ENCODE peak calls at places on chromosomes 3 and 15, in five cellular contexts. N is mammary epithelial cell; Y is ovary; G is breast epithelium; H is CD8-positive, alpha-beta memory T cell. Z is an unnamed sample.

GRCh38 chr15:64981812-64982431 is 7.8 kb downstream of the SPG21 start:
- DNase-seq in N (no peak), Y (no peak), G (no peak), H (no peak), Z (no peak)

GRCh38 chr15:31274496-31275330 is 51.9 kb upstream of the KLF13 start:
- DNase-seq in N (no peak), Y (no peak), G (peak; percentile 40), H (no peak), Z (peak; percentile 8)

GRCh38 chr3:62332771-62333381 is 40.5 kb downstream of the FEZF2 start:
- DNase-seq in N (peak; percentile 1), Y (no peak), G (no peak), H (no peak), Z (no peak)

GRCh38 chr15:67067161-67067853 is 1.9 kb downstream of the SMAD3 start:
- DNase-seq in N (peak; percentile 53), Y (no peak), G (no peak), H (no peak), Z (peak; percentile 36)

GRCh38 chr3:152375546-152375945 is 106.8 kb downstream of the MBNL1 start:
- DNase-seq in N (no peak), Y (no peak), G (no peak), H (no peak), Z (no peak)

GRCh38 chr3:184337315-184337714 is at the start of gene FAM131A:
- DNase-seq in N (no peak), Y (peak; percentile 83), G (no peak), H (no peak), Z (peak; percentile 75)

GRCh38 chr3:133167340-133168024 is 129.3 kb downstream of the TMEM108 start:
- DNase-seq in N (no peak), Y (no peak), G (no peak), H (no peak), Z (no peak)

GRCh38 chr3:14576163-14576562 is 36.0 kb upstream of the GRIP2 start:
- DNase-seq in N (no peak), Y (no peak), G (no peak), H (no peak), Z (no peak)

GRCh38 chr15:22925875-22926274 is 54.3 kb downstream of the CYFIP1 start:
- DNase-seq in N (no peak), Y (no peak), G (no peak), H (no peak), Z (no peak)

GRCh38 chr15:60651155-60651554 is 172.2 kb upstream of the ICE2 start:
- DNase-seq in N (no peak), Y (no peak), G (no peak), H (no peak), Z (no peak)

GRCh38 chr15:87779746-87780145 is 476.8 kb downstream of the NTRK3 start:
- DNase-seq in N (no peak), Y (no peak), G (no peak), H (no peak), Z (no peak)

DNA sequence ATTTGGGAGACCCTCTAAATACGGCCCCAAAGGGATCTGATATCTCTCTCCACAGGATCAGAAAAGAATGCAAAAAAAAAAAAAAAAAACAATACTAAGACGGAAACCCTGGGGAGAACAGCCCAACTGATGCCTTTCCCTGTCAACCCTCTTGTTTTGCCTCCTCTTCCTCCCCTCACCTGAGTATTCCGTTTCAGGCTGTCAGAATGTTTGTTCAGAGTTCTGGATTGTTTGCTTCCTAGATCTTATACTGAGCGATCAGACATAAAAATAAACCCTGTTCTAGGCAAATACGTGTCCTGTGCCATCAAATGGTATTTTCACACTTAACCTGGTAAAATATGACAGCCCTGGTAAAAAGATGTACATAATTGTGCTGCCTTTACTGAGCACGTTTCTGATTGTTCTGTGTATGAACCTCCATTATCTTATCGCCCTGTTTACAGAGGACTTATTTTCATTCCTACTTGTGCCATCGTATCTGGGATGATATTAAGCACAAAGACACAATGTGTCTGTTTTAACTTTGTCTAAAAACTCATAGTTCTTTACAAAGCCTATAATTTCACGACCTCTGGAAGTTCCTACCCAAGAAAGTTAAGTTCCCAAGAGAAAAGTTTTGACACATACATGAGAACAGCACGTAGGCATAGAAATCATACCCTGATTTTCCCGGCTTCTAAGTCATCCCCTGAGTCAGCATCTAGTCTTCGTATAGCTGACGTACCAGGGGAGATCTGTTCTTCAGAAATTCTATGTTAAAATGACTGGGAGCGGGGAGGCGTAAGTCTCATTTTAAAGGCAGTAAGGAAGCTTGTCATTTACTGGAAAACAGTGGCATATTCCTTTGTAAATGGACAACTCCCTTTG is 856 bp downstream of the ZBTB38 start:
- DNase-seq in N (no peak), Y (no peak), G (no peak), H (no peak), Z (no peak)
- H3K4me3 ChIP-seq in N (peak overlapping the region; percentile 41), Y (no peak overlapping the region), G (peak overlapping the region; percentile 24), H (no peak overlapping the region), Z (peak overlapping the region; percentile 24)

GRCh38 chr3:112074616-112075497 is 11.3 kb upstream of the C3orf52 start:
- DNase-seq in N (peak; percentile 100), Y (no peak), G (no peak), H (peak; percentile 8), Z (no peak)

GRCh38 chr3:112078125-112079083 is 7.8 kb upstream of the C3orf52 start:
- DNase-seq in N (no peak), Y (no peak), G (no peak), H (no peak), Z (no peak)

DNA sequence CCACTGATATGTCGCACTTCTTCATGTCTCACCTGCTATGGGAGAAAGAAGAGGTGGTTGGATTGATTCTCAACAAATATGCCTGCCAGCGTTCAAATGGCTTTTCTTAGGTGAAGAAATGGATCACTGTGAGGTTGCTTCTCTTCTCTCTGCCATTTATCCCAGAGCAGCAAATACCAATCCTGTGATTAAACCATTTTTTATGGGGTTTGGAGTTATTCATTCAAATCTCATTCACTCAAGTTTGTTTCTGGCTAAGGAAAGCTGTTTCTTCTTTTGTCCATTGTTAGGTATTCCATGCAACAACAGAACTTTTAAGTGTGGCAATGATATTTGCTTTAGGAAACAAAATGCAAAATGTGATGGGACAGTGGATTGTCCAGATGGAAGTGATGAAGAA is 12.2 kb upstream of the C3orf52 start:
- DNase-seq in N (peak; percentile 62), Y (no peak), G (no peak), H (no peak), Z (no peak)
- H3K27ac ChIP-seq in N (peak overlapping the region; percentile 100), Y (no peak overlapping the region), G (no peak overlapping the region), H (no peak overlapping the region), Z (no peak overlapping the region)

DNA sequence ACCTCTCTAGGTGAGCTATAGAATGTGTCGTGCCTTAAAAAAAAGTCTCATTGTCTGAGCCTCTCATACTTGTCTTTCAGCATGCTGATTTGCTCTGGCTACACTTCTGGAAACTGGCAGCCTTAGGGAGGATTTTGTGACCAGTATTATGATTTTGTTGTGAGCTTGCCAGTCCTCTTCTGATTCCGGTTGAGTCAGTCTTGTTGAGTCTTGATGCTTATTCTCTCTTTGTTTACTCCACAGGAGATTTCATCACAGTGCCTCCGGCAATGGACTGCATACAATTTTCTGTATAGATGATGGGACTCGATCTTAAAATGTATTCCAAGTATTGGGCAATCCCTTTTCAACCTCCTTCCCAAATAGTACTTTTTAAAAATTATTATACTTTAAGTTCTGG is 234.8 kb upstream of the KBTBD8 start:
- DNase-seq in N (peak; percentile 63), Y (peak; percentile 32), G (peak; percentile 84), H (no peak), Z (no peak)
- H3K4me1 ChIP-seq in N (peaks cover 10% of the 10 kb centered on the region), Y (no peaks in the 10 kb centered on the region), G (peaks cover 8% of the 10 kb centered on the region), H (no peaks in the 10 kb centered on the region), Z (no peaks in the 10 kb centered on the region)

DNA sequence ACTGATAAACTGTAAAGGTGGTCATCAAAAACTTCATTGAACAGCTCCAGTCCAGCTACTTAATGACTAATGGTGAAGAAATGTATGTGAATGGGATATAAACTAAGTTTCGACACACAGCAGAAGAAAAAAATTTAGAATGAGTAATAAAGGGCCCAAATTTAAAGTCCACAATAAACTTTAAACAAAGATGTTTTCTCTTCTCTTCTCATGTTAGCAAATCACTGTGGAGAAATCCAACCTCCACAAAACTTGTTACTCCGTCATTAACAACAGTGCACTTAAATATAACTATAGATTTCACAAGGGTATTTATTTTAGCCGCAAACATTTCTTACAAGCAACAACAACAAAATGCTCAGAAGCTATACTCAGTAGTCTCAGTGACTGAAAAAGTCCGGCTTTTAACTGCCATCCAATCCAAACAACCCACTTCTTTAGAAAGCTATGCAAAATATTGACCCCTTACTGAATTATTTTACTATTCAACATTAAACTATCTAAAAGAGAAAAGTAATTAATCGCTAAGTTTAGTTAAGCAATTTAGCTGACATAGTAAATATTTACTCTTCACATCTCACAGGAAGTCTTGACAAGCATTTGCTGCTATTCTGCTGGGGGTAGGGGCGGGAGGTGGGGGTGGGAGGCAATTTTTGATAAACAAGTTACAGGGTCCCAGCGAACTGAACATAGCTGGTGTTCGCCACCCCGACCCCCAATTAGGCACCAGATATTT is 2.5 kb downstream of the IGF2BP2 start:
- DNase-seq in N (peak; percentile 71), Y (no peak), G (no peak), H (no peak), Z (no peak)
- H3K4me3 ChIP-seq in N (peak overlapping the region; percentile 96), Y (no peak overlapping the region), G (peak overlapping the region; percentile 68), H (no peak overlapping the region), Z (no peak overlapping the region)

DNA sequence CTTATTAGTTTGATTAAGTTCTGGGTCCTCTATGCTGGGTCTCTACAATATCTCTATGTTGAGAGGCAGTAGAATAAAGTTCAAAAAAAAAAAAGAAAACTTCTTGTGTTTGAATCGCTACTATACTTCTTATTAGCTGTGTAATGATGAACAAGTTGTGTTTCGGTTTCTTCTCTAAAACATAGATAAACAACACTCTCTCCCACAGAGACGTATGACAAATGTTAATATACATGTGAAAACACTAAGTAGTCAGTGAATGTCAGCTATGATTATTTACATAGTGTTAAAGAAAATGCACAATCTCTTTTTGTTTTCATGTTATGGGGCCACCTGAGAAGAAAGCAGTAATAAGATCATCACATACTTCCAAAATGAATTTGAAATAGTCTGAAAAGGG is 45.3 kb downstream of the ACAP2 start:
- DNase-seq in N (no peak), Y (no peak), G (no peak), H (no peak), Z (no peak)
- H3K27ac ChIP-seq in N (no peak overlapping the region), Y (no peak overlapping the region), G (no peak overlapping the region), H (no peak overlapping the region), Z (no peak overlapping the region)

GRCh38 chr3:54126551-54126950 is 4.2 kb downstream of the CACNA2D3 start:
- DNase-seq in N (no peak), Y (no peak), G (no peak), H (no peak), Z (no peak)
- H3K4me1 ChIP-seq in N (peaks cover 7% of the 10 kb centered on the region), Y (no peaks in the 10 kb centered on the region), G (no peaks in the 10 kb centered on the region), H (no peaks in the 10 kb centered on the region), Z (no peaks in the 10 kb centered on the region)